ENCODE peak calls at places on chromosome 13, in nine cellular contexts. One of them, this sample, is unnamed.

GRCh38 chr13:114101325-114101821 is 31.1 kb downstream of the RASA3 start:
- DNase-seq in effector memory CD4-positive, alpha-beta T cell: no peak
- DNase-seq in fibroblast of pulmonary artery: no peak
- DNase-seq in CD8-positive, alpha-beta memory T cell: no peak
- DNase-seq in heart left ventricle: peak
- DNase-seq in tibial nerve: peak
- DNase-seq in GM23248: peak
- DNase-seq in left ventricle myocardium inferior: no peak
- DNase-seq in A549: no peak
- DNase-seq in this sample: no peak

GRCh38 chr13:110915874-110916670 is 1.2 kb upstream of the ANKRD10 start:
- DNase-seq in left ventricle myocardium inferior: no peak
- DNase-seq in A549: no peak
- DNase-seq in CD8-positive, alpha-beta memory T cell: no peak
- DNase-seq in tibial nerve: no peak
- DNase-seq in GM23248: peak
- DNase-seq in fibroblast of pulmonary artery: peak
- DNase-seq in heart left ventricle: no peak
- DNase-seq in effector memory CD4-positive, alpha-beta T cell: no peak
- DNase-seq in this sample: peak

GRCh38 chr13:32585625-32586021 is 629 bp upstream of the PDS5B start:
- DNase-seq in fibroblast of pulmonary artery: no peak
- DNase-seq in A549: no peak
- DNase-seq in left ventricle myocardium inferior: no peak
- DNase-seq in effector memory CD4-positive, alpha-beta T cell: no peak
- DNase-seq in tibial nerve: no peak
- DNase-seq in CD8-positive, alpha-beta memory T cell: no peak
- DNase-seq in heart left ventricle: no peak
- DNase-seq in GM23248: no peak
- DNase-seq in this sample: peak

GRCh38 chr13:85266771-85267170 is 532.4 kb downstream of the SLITRK6 start:
- DNase-seq in left ventricle myocardium inferior: no peak
- DNase-seq in heart left ventricle: no peak
- DNase-seq in GM23248: no peak
- DNase-seq in effector memory CD4-positive, alpha-beta T cell: no peak
- DNase-seq in tibial nerve: no peak
- DNase-seq in CD8-positive, alpha-beta memory T cell: no peak
- DNase-seq in fibroblast of pulmonary artery: no peak
- DNase-seq in A549: no peak
- DNase-seq in this sample: no peak

GRCh38 chr13:31301119-31301518 is 101.3 kb downstream of the B3GLCT start:
- DNase-seq in heart left ventricle: no peak
- DNase-seq in fibroblast of pulmonary artery: no peak
- DNase-seq in GM23248: no peak
- DNase-seq in CD8-positive, alpha-beta memory T cell: no peak
- DNase-seq in A549: no peak
- DNase-seq in tibial nerve: no peak
- DNase-seq in effector memory CD4-positive, alpha-beta T cell: no peak
- DNase-seq in left ventricle myocardium inferior: no peak
- DNase-seq in this sample: no peak

GRCh38 chr13:27053235-27053884 is 118.3 kb downstream of the USP12 start:
- DNase-seq in left ventricle myocardium inferior: no peak
- DNase-seq in heart left ventricle: no peak
- DNase-seq in fibroblast of pulmonary artery: no peak
- DNase-seq in GM23248: peak
- DNase-seq in effector memory CD4-positive, alpha-beta T cell: no peak
- DNase-seq in tibial nerve: no peak
- DNase-seq in CD8-positive, alpha-beta memory T cell: no peak
- DNase-seq in A549: no peak
- DNase-seq in this sample: peak

GRCh38 chr13:32829269-32829668 is 187.0 kb upstream of the KL start:
- DNase-seq in heart left ventricle: no peak
- DNase-seq in fibroblast of pulmonary artery: no peak
- DNase-seq in tibial nerve: no peak
- DNase-seq in CD8-positive, alpha-beta memory T cell: no peak
- DNase-seq in GM23248: no peak
- DNase-seq in A549: no peak
- DNase-seq in left ventricle myocardium inferior: no peak
- DNase-seq in effector memory CD4-positive, alpha-beta T cell: no peak
- DNase-seq in this sample: peak

GRCh38 chr13:45167611-45168554 is 33.0 kb downstream of the KCTD4 start:
- DNase-seq in heart left ventricle: no peak
- DNase-seq in left ventricle myocardium inferior: peak
- DNase-seq in fibroblast of pulmonary artery: peak
- DNase-seq in tibial nerve: no peak
- DNase-seq in effector memory CD4-positive, alpha-beta T cell: no peak
- DNase-seq in CD8-positive, alpha-beta memory T cell: no peak
- DNase-seq in GM23248: peak
- DNase-seq in A549: peak
- DNase-seq in this sample: peak

GRCh38 chr13:110062077-110062776 is 244.7 kb downstream of the COL4A1 start:
- DNase-seq in GM23248: peak
- DNase-seq in tibial nerve: no peak
- DNase-seq in effector memory CD4-positive, alpha-beta T cell: no peak
- DNase-seq in CD8-positive, alpha-beta memory T cell: no peak
- DNase-seq in fibroblast of pulmonary artery: no peak
- DNase-seq in heart left ventricle: peak
- DNase-seq in A549: no peak
- DNase-seq in left ventricle myocardium inferior: peak
- DNase-seq in this sample: peak

GRCh38 chr13:94173312-94173854 is 306.1 kb downstream of the DCT start:
- DNase-seq in CD8-positive, alpha-beta memory T cell: no peak
- DNase-seq in tibial nerve: no peak
- DNase-seq in A549: no peak
- DNase-seq in GM23248: peak
- DNase-seq in fibroblast of pulmonary artery: no peak
- DNase-seq in left ventricle myocardium inferior: no peak
- DNase-seq in effector memory CD4-positive, alpha-beta T cell: no peak
- DNase-seq in heart left ventricle: no peak
- DNase-seq in this sample: no peak

GRCh38 chr13:77509221-77509620 is 26.3 kb upstream of the SCEL start:
- DNase-seq in tibial nerve: no peak
- DNase-seq in left ventricle myocardium inferior: no peak
- DNase-seq in fibroblast of pulmonary artery: peak
- DNase-seq in heart left ventricle: no peak
- DNase-seq in A549: no peak
- DNase-seq in GM23248: peak
- DNase-seq in CD8-positive, alpha-beta memory T cell: no peak
- DNase-seq in effector memory CD4-positive, alpha-beta T cell: no peak
- DNase-seq in this sample: no peak

GRCh38 chr13:22926176-22927007 is 254.4 kb upstream of the SGCG start:
- DNase-seq in heart left ventricle: peak
- DNase-seq in CD8-positive, alpha-beta memory T cell: no peak
- DNase-seq in GM23248: peak
- DNase-seq in left ventricle myocardium inferior: peak
- DNase-seq in A549: no peak
- DNase-seq in effector memory CD4-positive, alpha-beta T cell: no peak
- DNase-seq in fibroblast of pulmonary artery: peak
- DNase-seq in tibial nerve: peak
- DNase-seq in this sample: no peak

GRCh38 chr13:23856008-23856750 is 33.0 kb downstream of the MIPEP start:
- DNase-seq in CD8-positive, alpha-beta memory T cell: no peak
- DNase-seq in heart left ventricle: no peak
- DNase-seq in fibroblast of pulmonary artery: no peak
- DNase-seq in tibial nerve: no peak
- DNase-seq in A549: no peak
- DNase-seq in GM23248: no peak
- DNase-seq in left ventricle myocardium inferior: no peak
- DNase-seq in effector memory CD4-positive, alpha-beta T cell: no peak
- DNase-seq in this sample: no peak

GRCh38 chr13:48253849-48254248 is 20.8 kb downstream of the ITM2B start:
- DNase-seq in CD8-positive, alpha-beta memory T cell: no peak
- DNase-seq in effector memory CD4-positive, alpha-beta T cell: no peak
- DNase-seq in GM23248: no peak
- DNase-seq in A549: no peak
- DNase-seq in left ventricle myocardium inferior: no peak
- DNase-seq in fibroblast of pulmonary artery: no peak
- DNase-seq in heart left ventricle: no peak
- DNase-seq in tibial nerve: no peak
- DNase-seq in this sample: no peak
- H3K4me3 ChIP-seq in CD8-positive, alpha-beta memory T cell: no peak
- H3K4me3 ChIP-seq in effector memory CD4-positive, alpha-beta T cell: no peak
- H3K4me3 ChIP-seq in GM23248: no peak
- H3K4me3 ChIP-seq in A549: no peak
- H3K4me3 ChIP-seq in left ventricle myocardium inferior: no peak
- H3K4me3 ChIP-seq in fibroblast of pulmonary artery: no peak
- H3K4me3 ChIP-seq in heart left ventricle: no peak
- H3K4me3 ChIP-seq in tibial nerve: no peak
- H3K4me3 ChIP-seq in this sample: no peak

GRCh38 chr13:112905086-112905485 is 63.9 kb upstream of the MCF2L start:
- DNase-seq in fibroblast of pulmonary artery: no peak
- DNase-seq in GM23248: no peak
- DNase-seq in effector memory CD4-positive, alpha-beta T cell: no peak
- DNase-seq in heart left ventricle: no peak
- DNase-seq in left ventricle myocardium inferior: no peak
- DNase-seq in CD8-positive, alpha-beta memory T cell: no peak
- DNase-seq in tibial nerve: no peak
- DNase-seq in A549: no peak
- DNase-seq in this sample: no peak

GRCh38 chr13:112903071-112903577 is 65.9 kb upstream of the MCF2L start:
- DNase-seq in effector memory CD4-positive, alpha-beta T cell: no peak
- DNase-seq in left ventricle myocardium inferior: no peak
- DNase-seq in CD8-positive, alpha-beta memory T cell: no peak
- DNase-seq in A549: no peak
- DNase-seq in GM23248: no peak
- DNase-seq in heart left ventricle: no peak
- DNase-seq in fibroblast of pulmonary artery: no peak
- DNase-seq in tibial nerve: no peak
- DNase-seq in this sample: no peak

GRCh38 chr13:112905619-112905989 is 63.4 kb upstream of the MCF2L start:
- DNase-seq in GM23248: no peak
- DNase-seq in tibial nerve: no peak
- DNase-seq in fibroblast of pulmonary artery: no peak
- DNase-seq in effector memory CD4-positive, alpha-beta T cell: no peak
- DNase-seq in A549: no peak
- DNase-seq in CD8-positive, alpha-beta memory T cell: no peak
- DNase-seq in heart left ventricle: no peak
- DNase-seq in left ventricle myocardium inferior: no peak
- DNase-seq in this sample: no peak

GRCh38 chr13:112903606-112904195 is 65.3 kb upstream of the MCF2L start:
- DNase-seq in GM23248: no peak
- DNase-seq in fibroblast of pulmonary artery: no peak
- DNase-seq in CD8-positive, alpha-beta memory T cell: no peak
- DNase-seq in heart left ventricle: no peak
- DNase-seq in left ventricle myocardium inferior: no peak
- DNase-seq in A549: no peak
- DNase-seq in effector memory CD4-positive, alpha-beta T cell: no peak
- DNase-seq in tibial nerve: no peak
- DNase-seq in this sample: no peak

DNA sequence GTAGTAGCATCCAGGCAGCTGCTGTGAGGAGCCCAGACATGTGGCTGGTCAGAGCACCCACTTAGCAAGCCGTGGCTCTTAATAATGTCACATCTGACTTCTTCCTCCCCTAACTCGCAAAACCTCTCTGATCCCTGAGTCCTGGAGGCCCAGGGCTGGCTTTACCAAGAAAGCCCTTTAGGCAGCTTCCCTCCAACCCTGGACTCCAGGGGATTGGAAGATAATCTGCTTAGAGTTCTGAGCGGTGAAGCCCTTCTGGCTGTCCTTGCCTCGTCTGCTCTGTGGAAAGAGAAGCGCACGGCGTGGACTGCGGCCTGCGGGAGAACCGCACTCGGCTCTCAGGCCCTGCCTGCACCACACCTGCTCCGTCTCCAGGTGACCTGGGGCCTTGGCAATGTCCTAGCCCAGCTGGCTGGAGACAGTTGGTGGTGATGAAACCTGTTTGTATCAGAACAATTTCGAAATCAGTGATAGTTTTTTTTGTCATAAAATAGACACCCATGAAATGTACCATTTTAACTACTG is 64.5 kb upstream of the MCF2L start:
- DNase-seq in A549: no peak
- DNase-seq in fibroblast of pulmonary artery: no peak
- DNase-seq in tibial nerve: no peak
- DNase-seq in heart left ventricle: no peak
- DNase-seq in CD8-positive, alpha-beta memory T cell: no peak
- DNase-seq in effector memory CD4-positive, alpha-beta T cell: no peak
- DNase-seq in GM23248: no peak
- DNase-seq in left ventricle myocardium inferior: no peak
- DNase-seq in this sample: no peak
- H3K4me3 ChIP-seq in A549: no peak
- H3K4me3 ChIP-seq in fibroblast of pulmonary artery: no peak
- H3K4me3 ChIP-seq in tibial nerve: no peak
- H3K4me3 ChIP-seq in heart left ventricle: no peak
- H3K4me3 ChIP-seq in CD8-positive, alpha-beta memory T cell: no peak
- H3K4me3 ChIP-seq in effector memory CD4-positive, alpha-beta T cell: no peak
- H3K4me3 ChIP-seq in GM23248: no peak
- H3K4me3 ChIP-seq in left ventricle myocardium inferior: no peak
- H3K4me3 ChIP-seq in this sample: no peak

GRCh38 chr13:60755380-60756163 is 358.6 kb downstream of the TDRD3 start:
- DNase-seq in GM23248: no peak
- DNase-seq in effector memory CD4-positive, alpha-beta T cell: no peak
- DNase-seq in heart left ventricle: no peak
- DNase-seq in A549: peak
- DNase-seq in fibroblast of pulmonary artery: no peak
- DNase-seq in CD8-positive, alpha-beta memory T cell: no peak
- DNase-seq in left ventricle myocardium inferior: no peak
- DNase-seq in tibial nerve: no peak
- DNase-seq in this sample: no peak
- H3K4me3 ChIP-seq in GM23248: no peak
- H3K4me3 ChIP-seq in effector memory CD4-positive, alpha-beta T cell: no peak
- H3K4me3 ChIP-seq in heart left ventricle: no peak
- H3K4me3 ChIP-seq in A549: no peak
- H3K4me3 ChIP-seq in fibroblast of pulmonary artery: no peak
- H3K4me3 ChIP-seq in CD8-positive, alpha-beta memory T cell: no peak
- H3K4me3 ChIP-seq in left ventricle myocardium inferior: no peak
- H3K4me3 ChIP-seq in tibial nerve: no peak
- H3K4me3 ChIP-seq in this sample: no peak

DNA sequence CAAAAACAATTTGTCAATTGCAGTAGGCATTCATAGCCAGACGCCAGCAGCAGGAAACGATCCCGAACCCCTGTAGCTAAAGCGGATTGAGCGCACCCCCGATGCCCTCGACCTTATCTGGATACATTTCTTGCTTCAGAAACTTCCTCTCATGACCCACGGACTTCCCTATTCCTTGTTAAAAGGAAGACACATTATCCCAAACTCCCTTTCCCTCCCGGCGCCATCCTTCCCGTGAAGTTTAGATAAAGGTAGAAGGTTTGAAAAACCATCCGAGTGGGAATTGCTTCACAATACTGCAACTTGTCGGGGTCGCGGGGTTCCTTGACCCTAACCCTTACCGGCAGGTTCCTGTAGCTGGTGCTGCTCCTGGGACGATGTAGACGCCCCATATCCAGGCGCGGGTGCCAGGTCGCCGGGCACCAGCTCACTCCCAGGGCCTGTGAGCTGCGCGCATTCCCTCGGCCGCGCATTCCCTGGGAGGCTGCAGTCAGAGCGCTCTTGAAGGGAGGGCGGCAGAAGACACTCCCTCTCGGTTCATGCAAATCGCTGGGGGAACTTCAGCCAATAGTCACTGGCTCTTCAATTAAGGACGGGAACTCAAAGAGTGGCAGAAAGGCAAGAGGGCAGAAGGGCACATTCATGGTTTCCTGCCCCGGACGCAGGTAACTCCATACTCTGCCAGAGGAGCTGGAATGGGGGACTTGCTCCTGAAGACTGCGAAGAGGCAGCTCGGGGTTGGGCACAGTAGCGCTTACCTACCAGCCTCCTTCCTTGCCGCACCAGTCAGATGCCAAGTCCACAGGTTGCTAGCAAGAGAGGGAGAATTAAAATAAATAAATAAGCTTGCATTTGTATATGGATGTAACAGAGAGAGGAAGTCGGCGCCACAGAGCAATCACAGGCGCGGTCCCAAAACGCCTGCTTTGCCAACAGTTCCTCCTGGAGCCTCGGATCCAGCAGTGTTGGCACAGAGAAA is 674 bp downstream of the PCDH20 start:
- DNase-seq in CD8-positive, alpha-beta memory T cell: no peak
- DNase-seq in effector memory CD4-positive, alpha-beta T cell: no peak
- DNase-seq in GM23248: no peak
- DNase-seq in tibial nerve: no peak
- DNase-seq in left ventricle myocardium inferior: peak
- DNase-seq in fibroblast of pulmonary artery: peak
- DNase-seq in heart left ventricle: no peak
- DNase-seq in A549: peak
- DNase-seq in this sample: peak
- H3K4me3 ChIP-seq in CD8-positive, alpha-beta memory T cell: no peak
- H3K4me3 ChIP-seq in effector memory CD4-positive, alpha-beta T cell: no peak
- H3K4me3 ChIP-seq in GM23248: no peak
- H3K4me3 ChIP-seq in tibial nerve: peak
- H3K4me3 ChIP-seq in left ventricle myocardium inferior: peak
- H3K4me3 ChIP-seq in fibroblast of pulmonary artery: peak
- H3K4me3 ChIP-seq in heart left ventricle: peak
- H3K4me3 ChIP-seq in A549: peak
- H3K4me3 ChIP-seq in this sample: peak

This sample was measured in PC-9.